ENCODE peak calls at places on chromosomes 2 and 18, in nine cellular contexts. B is right lobe of liver; X is astrocyte; V is BJ; F is endothelial cell of umbilical vein; C is IMR-90; Y is esophagus squamous epithelium; N is fibroblast of lung; G is CD8-positive, alpha-beta memory T cell. Z is an unnamed sample.

GRCh38 chr2:24855703-24856102 is 62.5 kb downstream of the CENPO start:
- DNase-seq in B (no peak), X (peak; percentile 24), V (peak; percentile 39), F (no peak), C (peak; percentile 57), Y (no peak), N (peak; percentile 50), G (no peak), Z (no peak)

GRCh38 chr2:180599804-180600203 is 380.6 kb upstream of the UBE2E3 start:
- DNase-seq in B (no peak), X (no peak), V (no peak), F (no peak), C (no peak), Y (no peak), N (no peak), G (no peak), Z (no peak)

GRCh38 chr2:109098251-109098920 is 30.6 kb upstream of the SH3RF3 start:
- DNase-seq in B (no peak), X (peak; percentile 51), V (no peak), F (peak; percentile 81), C (peak; percentile 23), Y (no peak), N (peak; percentile 12), G (no peak), Z (no peak)

GRCh38 chr18:59954746-59955145 is 55.0 kb downstream of the PMAIP1 start:
- DNase-seq in B (no peak), X (peak; percentile 70), V (peak; percentile 12), F (no peak), C (peak; percentile 77), Y (no peak), N (peak; percentile 23), G (no peak), Z (no peak)

GRCh38 chr2:218984239-218985020 is 554 bp downstream of the FEV start:
- DNase-seq in B (peak; percentile 61), X (no peak), V (no peak), F (peak; percentile 56), C (no peak), Y (no peak), N (no peak), G (no peak), Z (no peak)

GRCh38 chr18:25832008-25832604 is 258.3 kb downstream of the SS18 start:
- DNase-seq in B (peak; percentile 46), X (peak; percentile 36), V (no peak), F (peak; percentile 73), C (peak; percentile 61), Y (no peak), N (peak; percentile 73), G (no peak), Z (peak; percentile 27)

GRCh38 chr2:7992612-7993596 is 689.0 kb upstream of the ID2 start:
- DNase-seq in B (no peak), X (no peak), V (no peak), F (no peak), C (peak; percentile 49), Y (no peak), N (no peak), G (no peak), Z (no peak)

GRCh38 chr2:156401863-156402262 is 34.3 kb upstream of the GPD2 start:
- DNase-seq in B (no peak), X (no peak), V (no peak), F (no peak), C (no peak), Y (no peak), N (no peak), G (no peak), Z (no peak)

GRCh38 chr2:65031341-65032015 is 24.7 kb upstream of the CEP68 start:
- DNase-seq in B (no peak), X (no peak), V (no peak), F (peak; percentile 71), C (no peak), Y (no peak), N (no peak), G (no peak), Z (no peak)

GRCh38 chr2:43960921-43961320 is 34.9 kb downstream of the LRPPRC start:
- DNase-seq in B (no peak), X (no peak), V (no peak), F (no peak), C (no peak), Y (no peak), N (no peak), G (no peak), Z (no peak)

GRCh38 chr18:3912705-3913104 is 462.7 kb downstream of the TGIF1 start:
- DNase-seq in B (no peak), X (peak; percentile 16), V (no peak), F (no peak), C (peak; percentile 23), Y (no peak), N (peak; percentile 28), G (no peak), Z (no peak)

GRCh38 chr2:15727396-15728246 is 136.0 kb downstream of the DDX1 start:
- DNase-seq in B (no peak), X (no peak), V (no peak), F (no peak), C (no peak), Y (no peak), N (no peak), G (no peak), Z (no peak)

DNA sequence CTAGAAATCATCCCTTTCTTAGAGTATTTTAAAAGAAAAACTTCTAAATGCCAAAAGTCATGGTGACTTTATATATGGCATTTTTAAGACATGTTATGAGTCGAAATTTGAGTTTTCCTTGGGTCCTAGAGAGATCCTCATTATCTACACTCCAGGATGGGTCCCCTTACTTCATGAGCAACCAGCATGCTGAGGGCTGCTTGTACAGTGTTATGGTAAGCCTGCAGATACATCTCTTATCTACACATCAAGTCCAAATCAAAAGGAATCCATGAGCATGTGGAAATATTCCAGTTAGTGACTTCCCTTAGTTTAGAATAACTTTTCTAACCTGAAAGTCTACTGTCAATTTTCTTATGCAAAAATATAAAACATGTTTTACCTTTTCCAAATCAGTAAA is 58.7 kb downstream of the SLC66A3 start:
- DNase-seq in B (no peak), X (no peak), V (no peak), F (no peak), C (no peak), Y (no peak), N (no peak), G (no peak), Z (no peak)
- H3K36me3 ChIP-seq in B (peaks cover 11% of the 10 kb centered on the region), X (peaks cover 16% of the 10 kb centered on the region), V (peaks cover 1% of the 10 kb centered on the region), F (peaks cover 13% of the 10 kb centered on the region), C (peaks cover 26% of the 10 kb centered on the region), Y (peaks cover 93% of the 10 kb centered on the region), N (peaks cover 4% of the 10 kb centered on the region), G (peaks cover 14% of the 10 kb centered on the region), Z (no peaks in the 10 kb centered on the region)

GRCh38 chr18:77101410-77102245 is 31.0 kb downstream of the MBP start:
- DNase-seq in B (peak; percentile 74), X (peak; percentile 97), V (peak; percentile 87), F (peak; percentile 91), C (peak; percentile 97), Y (peak; percentile 38), N (peak; percentile 93), G (peak; percentile 23), Z (no peak)

GRCh38 chr18:77103181-77103875 is 29.3 kb downstream of the MBP start:
- DNase-seq in B (no peak), X (peak; percentile 52), V (no peak), F (no peak), C (peak; percentile 60), Y (no peak), N (peak; percentile 40), G (no peak), Z (no peak)

GRCh38 chr18:77103991-77104521 is 28.5 kb downstream of the MBP start:
- DNase-seq in B (no peak), X (no peak), V (no peak), F (peak; percentile 46), C (no peak), Y (no peak), N (no peak), G (no peak), Z (no peak)

GRCh38 chr18:77100751-77101355 is 31.7 kb downstream of the MBP start:
- DNase-seq in B (no peak), X (no peak), V (no peak), F (peak; percentile 13), C (no peak), Y (no peak), N (no peak), G (no peak), Z (no peak)

DNA sequence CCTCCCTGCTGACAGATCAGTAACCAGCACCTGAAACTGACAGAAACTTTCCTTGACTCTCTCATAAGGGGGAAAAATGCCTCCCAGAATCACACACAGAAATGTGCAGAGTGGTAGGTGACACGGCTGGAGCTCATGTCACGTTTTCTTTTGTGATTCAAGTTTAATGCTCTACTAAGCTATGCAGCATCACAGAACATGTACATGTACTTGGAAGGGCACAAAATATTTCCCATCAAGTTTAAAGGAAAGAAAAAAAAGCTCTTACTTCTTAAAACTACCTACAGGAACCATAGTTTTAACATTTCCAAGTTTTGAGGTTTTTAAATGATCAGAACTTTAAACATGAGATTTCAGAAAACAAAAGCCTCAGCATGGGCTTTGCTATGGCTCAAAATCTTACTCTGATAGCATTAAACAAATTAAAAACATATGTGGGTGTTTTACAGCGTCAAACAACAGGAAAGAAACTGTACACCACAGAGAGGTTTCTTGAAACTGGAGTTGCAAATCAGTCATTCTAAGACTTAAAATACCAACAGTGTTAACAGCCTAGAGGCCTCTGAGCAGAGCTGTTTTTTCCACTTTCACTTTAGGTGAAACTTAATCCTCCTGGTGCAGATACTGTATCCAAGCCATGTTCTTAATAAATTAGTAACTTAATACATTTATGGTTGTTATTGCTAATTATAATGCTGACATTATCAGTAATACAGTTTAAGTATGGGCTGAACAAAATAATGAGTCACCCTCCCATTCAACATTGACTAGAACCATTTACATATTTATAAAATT is 30.1 kb downstream of the MBP start:
- DNase-seq in B (no peak), X (peak; percentile 91), V (peak; percentile 69), F (peak; percentile 65), C (peak; percentile 93), Y (no peak), N (peak; percentile 92), G (no peak), Z (no peak)
- H3K4me3 ChIP-seq in B (no peak overlapping the region), X (peak overlapping the region; percentile 27), V (no peak overlapping the region), F (no peak overlapping the region), C (no peak overlapping the region), Y (no peak overlapping the region), N (no peak overlapping the region), G (peak overlapping the region; percentile 42), Z (no peak overlapping the region)

GRCh38 chr18:9534844-9535243 is 59.5 kb downstream of the RALBP1 start:
- DNase-seq in B (no peak), X (no peak), V (no peak), F (no peak), C (no peak), Y (no peak), N (no peak), G (no peak), Z (no peak)
- H3K36me3 ChIP-seq in B (peaks cover 4% of the 10 kb centered on the region), X (peaks cover 3% of the 10 kb centered on the region), V (peaks cover 19% of the 10 kb centered on the region), F (peaks cover 7% of the 10 kb centered on the region), C (peaks cover 42% of the 10 kb centered on the region), Y (peaks cover 93% of the 10 kb centered on the region), N (peaks cover 15% of the 10 kb centered on the region), G (peaks cover 37% of the 10 kb centered on the region), Z (peaks cover 9% of the 10 kb centered on the region)

DNA sequence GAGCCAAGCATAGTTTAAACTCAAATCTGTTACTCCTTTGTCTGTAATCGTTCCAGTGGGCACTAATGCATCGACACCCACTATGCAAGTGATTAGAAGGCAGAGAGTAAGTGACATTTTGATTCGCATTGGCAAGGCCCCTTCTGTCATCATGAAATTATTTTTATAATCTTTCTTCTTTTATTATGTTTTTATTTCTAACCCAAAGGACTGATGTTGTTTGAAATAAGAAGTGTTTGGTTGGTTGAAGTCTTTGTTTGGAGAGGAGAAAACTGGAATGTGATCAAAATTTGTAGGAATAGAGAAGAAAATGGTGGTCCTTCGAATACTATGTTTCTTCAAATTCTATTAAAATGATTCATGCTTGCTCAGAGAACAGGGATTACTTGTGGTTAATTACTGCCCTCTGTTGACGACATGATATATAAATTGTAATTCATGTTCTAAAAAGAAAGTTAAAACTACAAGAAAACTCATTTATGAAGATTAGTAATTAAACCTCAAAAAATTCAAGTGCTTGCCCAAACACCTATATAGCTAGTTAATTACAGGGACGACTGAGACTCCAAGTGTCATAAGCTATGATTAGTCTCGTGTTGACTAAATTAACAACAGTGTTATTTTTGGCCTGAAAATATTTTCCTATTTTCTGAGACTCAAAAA is 26.4 kb upstream of the TFPI start:
- DNase-seq in B (no peak), X (peak; percentile 66), V (no peak), F (peak; percentile 87), C (peak; percentile 85), Y (no peak), N (peak; percentile 91), G (no peak), Z (no peak)
- H3K4me3 ChIP-seq in B (no peak overlapping the region), X (peak overlapping the region; percentile 38), V (no peak overlapping the region), F (no peak overlapping the region), C (peak overlapping the region; percentile 46), Y (peak overlapping the region; percentile 26), N (peak overlapping the region; percentile 33), G (no peak overlapping the region), Z (no peak overlapping the region)